ENCODE peak calls at places on chromosomes 5 and 9, in five cellular contexts. L is GDM1, O is Calu3, P is stomach, B is left kidney. T is an unnamed sample.

GRCh38 chr5:407801-408268 is 35.1 kb upstream of the EXOC3 start:
- DNase-seq in B (no peak), O (no peak), P (peak), L (no peak), T (no peak)

GRCh38 chr5:14105717-14106435 is 37.3 kb upstream of the TRIO start:
- DNase-seq in O (peak), L (no peak), B (no peak), P (no peak), T (no peak)

GRCh38 chr9:89562186-89562814 is 42.5 kb upstream of the GADD45G start:
- DNase-seq in B (peak), P (no peak), L (no peak), O (peak), T (no peak)

GRCh38 chr9:135480071-135480941 is 724 bp downstream of the PPP1R26 start:
- DNase-seq in L (no peak), O (peak), P (peak), B (peak), T (peak)

GRCh38 chr5:120479066-120479465 is 15.0 kb downstream of the PRR16 start:
- DNase-seq in B (no peak), O (no peak), L (no peak), P (no peak), T (no peak)

GRCh38 chr5:77867914-77868313 is 91.8 kb upstream of the TBCA start:
- DNase-seq in L (no peak), B (peak), O (no peak), P (no peak), T (no peak)

GRCh38 chr9:124297553-124297905 is 39.8 kb downstream of the NEK6 start:
- DNase-seq in L (no peak), P (peak), B (peak), O (peak), T (peak)

GRCh38 chr9:89466451-89467277 is 31.2 kb downstream of the SEMA4D start:
- DNase-seq in O (no peak), L (no peak), B (peak), P (no peak), T (no peak)

T was measured in transverse colon.